ENCODE peak calls at places on chromosomes 11 and 22, in ten cellular contexts. G is tibial nerve, K is esophagus squamous epithelium, Q is lower leg skin, T is IMR-90, M is stomach, A is Peyer's patch, B is body of pancreas, E is uterus, I is prostate gland. U is an unnamed sample.

GRCh38 chr22:48746789-48747425 is 1080.8 kb downstream of the BRD1 start:
- DNase-seq in M (peak; percentile 14), E (no peak), Q (peak; percentile 8), T (no peak), G (no peak), K (no peak), I (peak; percentile 2), A (peak; percentile 3), B (no peak), U (no peak)

GRCh38 chr22:42978453-42979103 is 36.4 kb downstream of the PACSIN2 start:
- DNase-seq in I (peak; percentile 63), B (no peak), T (peak; percentile 66), Q (no peak), M (no peak), A (no peak), G (no peak), E (no peak), K (no peak), U (no peak)

GRCh38 chr11:10499452-10500262 is 41.3 kb downstream of the RNF141 start:
- DNase-seq in E (no peak), K (no peak), A (peak; percentile 16), I (no peak), M (no peak), G (no peak), Q (peak; percentile 70), B (no peak), T (no peak), U (peak; percentile 14)

GRCh38 chr22:33860386-33860785 is 59.9 kb downstream of the LARGE1 start:
- DNase-seq in Q (no peak), A (no peak), M (no peak), E (no peak), G (no peak), B (no peak), I (no peak), K (no peak), T (no peak), U (no peak)

GRCh38 chr11:128764617-128765095 is 70.8 kb downstream of the FLI1 start:
- DNase-seq in B (peak; percentile 79), E (no peak), A (no peak), M (peak; percentile 89), G (no peak), Q (no peak), K (no peak), T (no peak), I (peak; percentile 23), U (no peak)

GRCh38 chr11:40130427-40130826 is 1329.0 kb downstream of the LRRC4C start:
- DNase-seq in T (no peak), G (no peak), M (no peak), Q (no peak), B (no peak), K (no peak), E (no peak), A (no peak), I (no peak), U (no peak)

GRCh38 chr11:98036810-98037209 is 983.9 kb upstream of the CNTN5 start:
- DNase-seq in I (no peak), T (no peak), E (no peak), A (no peak), B (no peak), G (no peak), M (no peak), K (no peak), Q (no peak), U (no peak)

GRCh38 chr11:61869636-61870428 is 21.5 kb downstream of the FADS3 start:
- DNase-seq in M (no peak), A (no peak), E (no peak), K (no peak), I (no peak), G (no peak), Q (no peak), B (no peak), T (no peak), U (no peak)

GRCh38 chr11:88231894-88232482 is 56.7 kb upstream of the RAB38 start:
- DNase-seq in A (no peak), G (no peak), B (no peak), I (no peak), E (no peak), K (no peak), M (no peak), Q (no peak), T (peak; percentile 40), U (peak; percentile 26)

GRCh38 chr11:134032501-134033091 is 36.3 kb upstream of the JAM3 start:
- DNase-seq in M (no peak), Q (no peak), K (no peak), I (no peak), T (no peak), B (no peak), A (no peak), G (no peak), E (no peak), U (no peak)

GRCh38 chr11:127000991-127001390 is 421 bp upstream of the KIRREL3 start:
- DNase-seq in A (no peak), B (no peak), G (no peak), M (no peak), E (no peak), T (peak; percentile 21), K (no peak), Q (no peak), I (no peak), U (no peak)
- H3K4me3 ChIP-seq in A (no peak overlapping the region), B (no peak overlapping the region), G (peak overlapping the region; percentile 24), M (no peak overlapping the region), E (no peak overlapping the region), T (peak overlapping the region; percentile 88), K (no peak overlapping the region), Q (no peak overlapping the region), I (no peak overlapping the region), U (no peak overlapping the region)

DNA sequence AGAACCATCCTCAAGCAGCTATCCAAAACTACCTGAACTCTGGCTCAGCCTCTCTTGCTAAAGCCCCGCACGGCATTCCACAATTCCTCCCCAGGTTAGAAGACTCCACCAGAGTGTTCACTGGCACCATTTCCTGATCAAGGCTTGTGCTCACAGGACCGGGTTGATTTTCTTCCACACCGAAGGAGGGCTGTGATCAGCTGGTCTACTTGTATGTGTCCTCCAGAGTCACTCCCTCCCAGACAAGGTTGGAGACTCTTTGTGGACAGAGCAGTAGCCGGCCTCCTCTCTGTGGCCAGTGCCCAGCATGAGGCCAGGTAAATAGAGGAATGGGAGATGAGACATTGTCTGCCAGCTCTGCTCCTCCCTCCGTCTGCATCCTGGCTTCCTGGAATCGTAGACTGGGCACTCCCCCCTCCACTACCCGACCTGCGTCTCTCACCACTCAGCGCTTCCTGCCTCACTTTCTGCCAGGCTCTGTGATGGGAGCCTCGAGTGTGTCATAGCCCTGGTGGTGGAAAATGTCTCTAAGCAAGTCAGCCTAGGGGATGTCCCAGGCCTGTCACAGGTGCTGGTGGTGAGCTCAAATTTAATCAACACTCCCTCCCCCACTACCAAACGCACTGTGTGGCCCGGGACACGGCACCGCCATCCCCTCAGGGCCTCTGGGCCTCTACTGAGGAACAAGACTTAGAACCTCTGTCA is 12.5 kb upstream of the TMPRSS6 start:
- DNase-seq in B (no peak), I (peak; percentile 40), Q (no peak), M (peak; percentile 32), E (no peak), G (no peak), A (peak; percentile 88), T (peak; percentile 37), K (peak; percentile 17), U (peak; percentile 38)
- TF ChIP-seq POLR2A in B (no peak), I (no peak), Q (no peak), M (no peak), E (no peak), G (no peak), A (no peak), T (no peak), K (peak; percentile 23), U (no peak)

DNA sequence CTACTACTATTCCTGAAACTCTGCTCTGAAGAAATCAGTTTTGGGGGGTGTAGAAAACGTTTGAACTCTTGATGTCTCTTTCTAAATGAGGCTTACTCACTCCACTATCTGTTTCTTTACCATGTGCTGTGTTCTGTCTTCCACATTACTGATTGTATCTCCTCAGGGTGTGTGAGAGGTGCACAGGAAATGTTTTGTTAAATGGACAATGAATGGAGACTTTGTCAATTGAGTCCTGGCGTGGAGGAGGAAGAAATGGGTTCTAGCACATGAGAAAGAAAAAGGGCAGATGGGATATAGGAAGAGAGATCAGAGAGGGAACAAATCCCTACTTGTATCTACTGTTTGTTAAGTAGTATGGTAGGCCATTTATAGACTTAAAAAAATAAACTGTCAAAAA is 577.1 kb upstream of the CCDC90B start:
- DNase-seq in M (no peak), T (no peak), K (no peak), B (no peak), I (no peak), G (no peak), Q (no peak), E (no peak), A (no peak), U (no peak)
- TF ChIP-seq CTCF in M (no peak), T (no peak), K (no peak), B (no peak), I (no peak), G (no peak), Q (no peak), E (no peak), A (no peak), U (no peak)

GRCh38 chr22:39489094-39490068 is 12.7 kb upstream of the MIEF1 start:
- DNase-seq in M (no peak), I (no peak), E (no peak), B (no peak), K (no peak), T (no peak), Q (no peak), G (no peak), A (no peak), U (no peak)
- H3K4me3 ChIP-seq in M (no peak overlapping the region), I (no peak overlapping the region), E (no peak overlapping the region), B (no peak overlapping the region), K (no peak overlapping the region), T (no peak overlapping the region), Q (no peak overlapping the region), G (no peak overlapping the region), A (no peak overlapping the region), U (no peak overlapping the region)

DNA sequence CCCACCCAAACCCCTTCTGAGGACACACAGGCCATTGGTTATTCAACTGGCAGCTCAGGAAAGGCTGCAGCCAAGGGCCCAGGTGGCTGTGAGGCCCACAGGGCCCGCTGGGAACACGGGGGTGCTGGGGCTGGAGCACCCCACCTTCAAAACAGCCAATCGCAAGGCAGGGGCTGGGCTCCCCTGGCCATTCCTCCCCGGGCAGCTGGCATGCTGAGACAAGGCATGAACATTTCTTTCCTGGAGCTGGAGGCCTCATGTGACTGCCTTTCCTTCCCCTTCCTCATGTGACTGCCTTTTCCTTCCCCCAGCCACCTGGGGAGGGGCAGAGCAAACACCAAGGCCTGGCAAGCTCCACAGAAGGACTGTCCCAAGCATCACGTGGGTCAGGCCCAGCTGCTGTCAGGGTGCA is 76.8 kb downstream of the PIWIL3 start:
- DNase-seq in T (no peak), K (no peak), Q (peak; percentile 66), M (peak; percentile 79), E (no peak), I (peak; percentile 79), G (no peak), B (peak; percentile 34), A (no peak), U (no peak)
- TF ChIP-seq POLR2A in T (no peak), K (no peak), Q (no peak), M (no peak), E (no peak), I (no peak), G (no peak), B (no peak), A (no peak), U (no peak)

U was measured in adrenal gland.